ENCODE peak calls at places on chromosomes 3 and 15, in four cellular contexts. One of them, this sample, is unnamed.

GRCh38 chr15:75030023-75030413 is 6.6 kb downstream of the PPCDC start:
- DNase-seq in T follicular helper cell: no peak
- DNase-seq in foreskin melanocyte: peak
- DNase-seq in AG10803: peak
- DNase-seq in this sample: no peak

GRCh38 chr3:101758224-101758623 is 20.8 kb upstream of the NXPE3 start:
- DNase-seq in T follicular helper cell: no peak
- DNase-seq in foreskin melanocyte: peak
- DNase-seq in AG10803: no peak
- DNase-seq in this sample: no peak

GRCh38 chr3:32334675-32335074 is 57.0 kb upstream of the CMTM7 start:
- DNase-seq in foreskin melanocyte: no peak
- DNase-seq in T follicular helper cell: peak
- DNase-seq in AG10803: no peak
- DNase-seq in this sample: no peak

GRCh38 chr3:185175370-185175987 is 22.6 kb upstream of the C3orf70 start:
- DNase-seq in AG10803: peak
- DNase-seq in foreskin melanocyte: peak
- DNase-seq in T follicular helper cell: no peak
- DNase-seq in this sample: no peak

GRCh38 chr3:31636693-31637442 is 104.1 kb downstream of the STT3B start:
- DNase-seq in AG10803: no peak
- DNase-seq in T follicular helper cell: no peak
- DNase-seq in foreskin melanocyte: no peak
- DNase-seq in this sample: no peak

GRCh38 chr3:113043686-113044085 is 52.9 kb downstream of the GTPBP8 start:
- DNase-seq in foreskin melanocyte: no peak
- DNase-seq in T follicular helper cell: no peak
- DNase-seq in AG10803: no peak
- DNase-seq in this sample: no peak

GRCh38 chr3:39181408-39182335 is 10.7 kb downstream of the XIRP1 start:
- DNase-seq in AG10803: no peak
- DNase-seq in T follicular helper cell: no peak
- DNase-seq in foreskin melanocyte: peak
- DNase-seq in this sample: no peak

GRCh38 chr15:91468861-91469260 is 368.8 kb downstream of the SV2B start:
- DNase-seq in foreskin melanocyte: no peak
- DNase-seq in AG10803: no peak
- DNase-seq in T follicular helper cell: no peak
- DNase-seq in this sample: no peak

GRCh38 chr15:70783041-70783440 is 19.7 kb upstream of the UACA start:
- DNase-seq in T follicular helper cell: no peak
- DNase-seq in AG10803: no peak
- DNase-seq in foreskin melanocyte: no peak
- DNase-seq in this sample: no peak

GRCh38 chr15:71396536-71397125 is 281.4 kb downstream of the THSD4 start:
- DNase-seq in T follicular helper cell: no peak
- DNase-seq in foreskin melanocyte: no peak
- DNase-seq in AG10803: no peak
- DNase-seq in this sample: no peak